ENCODE peak calls at places on chromosomes 12 and 14, in ten cellular contexts. A, V, H, Q, G, S, C, K, M and J are unnamed samples.

GRCh38 chr12:77087427-77087826 is 22.1 kb upstream of the E2F7 start:
- DNase-seq in M (no peak), G (no peak), V (no peak), S (no peak), Q (no peak), C (peak; percentile 12), A (no peak), K (no peak), H (no peak), J (no peak)

GRCh38 chr12:132238487-132239248 is 90.7 kb downstream of the GALNT9 start:
- DNase-seq in H (no peak), K (no peak), M (no peak), C (no peak), S (no peak), G (no peak), Q (no peak), V (peak; percentile 67), A (no peak), J (no peak)

GRCh38 chr14:92970233-92970625 is 47.3 kb downstream of the CHGA start:
- DNase-seq in G (no peak), K (no peak), A (no peak), S (peak; percentile 5), H (no peak), C (no peak), M (no peak), Q (no peak), V (no peak), J (no peak)

GRCh38 chr14:48333221-48333910 is 658.0 kb upstream of the MDGA2 start:
- DNase-seq in A (no peak), G (no peak), S (no peak), Q (no peak), V (no peak), C (no peak), M (no peak), K (no peak), H (peak; percentile 7), J (no peak)

GRCh38 chr14:104264495-104265265 is 126.3 kb downstream of the KIF26A start:
- DNase-seq in K (no peak), Q (no peak), M (no peak), A (no peak), S (no peak), G (no peak), V (peak; percentile 19), C (no peak), H (no peak), J (no peak)

GRCh38 chr12:39798429-39798828 is 178.8 kb upstream of the ABCD2 start:
- DNase-seq in H (no peak), S (no peak), C (no peak), M (no peak), G (no peak), V (no peak), K (no peak), A (no peak), Q (no peak), J (no peak)

GRCh38 chr12:89636054-89636775 is 72.4 kb downstream of the ATP2B1 start:
- DNase-seq in V (no peak), Q (no peak), G (no peak), C (peak; percentile 58), K (no peak), S (no peak), M (peak; percentile 6), A (no peak), H (peak; percentile 53), J (no peak)

GRCh38 chr14:64035143-64035542 is 182.3 kb downstream of the SYNE2 start:
- DNase-seq in H (no peak), S (no peak), G (no peak), C (peak; percentile 42), M (no peak), V (no peak), Q (no peak), A (no peak), K (no peak), J (no peak)

GRCh38 chr12:125431516-125431915 is 366.3 kb downstream of the AACS start:
- DNase-seq in K (no peak), C (no peak), V (no peak), G (no peak), M (no peak), H (no peak), S (no peak), Q (no peak), A (no peak), J (no peak)

GRCh38 chr12:111757361-111758119 is 9.2 kb upstream of the ALDH2 start:
- DNase-seq in G (no peak), Q (peak; percentile 62), V (no peak), S (peak; percentile 46), C (peak; percentile 72), A (no peak), M (peak; percentile 63), K (no peak), H (no peak), J (peak; percentile 38)

GRCh38 chr12:80186727-80187217 is 87.4 kb downstream of the OTOGL start:
- DNase-seq in C (peak; percentile 90), H (peak; percentile 76), Q (peak; percentile 31), A (no peak), M (peak; percentile 93), V (no peak), K (no peak), S (no peak), G (no peak), J (peak; percentile 2)

GRCh38 chr14:99628832-99629618 is 15.9 kb upstream of the HHIPL1 start:
- DNase-seq in S (peak; percentile 76), H (peak; percentile 72), M (peak; percentile 61), G (peak; percentile 80), Q (peak; percentile 85), V (peak; percentile 88), K (peak; percentile 41), C (peak; percentile 72), A (no peak), J (peak; percentile 37)

GRCh38 chr14:60506985-60507829 is 1.7 kb upstream of the SIX6 start:
- DNase-seq in M (no peak), A (no peak), S (no peak), V (no peak), H (no peak), Q (no peak), K (no peak), G (no peak), C (no peak), J (no peak)

GRCh38 chr12:116880817-116881324 is 370 bp downstream of the HRK start:
- DNase-seq in M (peak; percentile 78), K (no peak), V (peak; percentile 70), Q (peak; percentile 69), H (no peak), A (no peak), C (peak; percentile 56), G (peak; percentile 49), S (peak; percentile 25), J (no peak)

GRCh38 chr12:117646595-117646994 is 285.2 kb upstream of the NOS1 start:
- DNase-seq in A (no peak), Q (no peak), G (no peak), M (no peak), V (no peak), S (no peak), K (no peak), H (no peak), C (no peak), J (no peak)